ENCODE peak calls at places on chromosome 14, in eight cellular contexts. One of them, this sample, is unnamed.

GRCh38 chr14:94313991-94314655 is 9.0 kb downstream of the SERPINA6 start:
- DNase-seq in T follicular helper cell: no peak
- DNase-seq in AG09319: no peak
- DNase-seq in A549: no peak
- DNase-seq in activated T-cell treated with anti-CD3 and anti-CD28 coated beads, Interleukin-2, amount 50 U/mL, for 72 hours: no peak
- DNase-seq in endothelial cell: no peak
- DNase-seq in thoracic aorta: no peak
- DNase-seq in naive thymus-derived CD8-positive, alpha-beta T cell: no peak
- DNase-seq in this sample: no peak

GRCh38 chr14:44418856-44419255 is 88.2 kb downstream of the FSCB start:
- DNase-seq in activated T-cell treated with anti-CD3 and anti-CD28 coated beads, Interleukin-2, amount 50 U/mL, for 72 hours: no peak
- DNase-seq in endothelial cell: no peak
- DNase-seq in thoracic aorta: no peak
- DNase-seq in T follicular helper cell: no peak
- DNase-seq in A549: no peak
- DNase-seq in AG09319: no peak
- DNase-seq in naive thymus-derived CD8-positive, alpha-beta T cell: no peak
- DNase-seq in this sample: no peak

GRCh38 chr14:51846631-51847488 is 13.6 kb upstream of the GNG2 start:
- DNase-seq in AG09319: no peak
- DNase-seq in activated T-cell treated with anti-CD3 and anti-CD28 coated beads, Interleukin-2, amount 50 U/mL, for 72 hours: peak
- DNase-seq in T follicular helper cell: peak
- DNase-seq in thoracic aorta: no peak
- DNase-seq in naive thymus-derived CD8-positive, alpha-beta T cell: peak
- DNase-seq in A549: no peak
- DNase-seq in endothelial cell: peak
- DNase-seq in this sample: peak

GRCh38 chr14:79613625-79614024 is 597.7 kb downstream of the DIO2 start:
- DNase-seq in A549: no peak
- DNase-seq in activated T-cell treated with anti-CD3 and anti-CD28 coated beads, Interleukin-2, amount 50 U/mL, for 72 hours: no peak
- DNase-seq in T follicular helper cell: no peak
- DNase-seq in endothelial cell: no peak
- DNase-seq in naive thymus-derived CD8-positive, alpha-beta T cell: no peak
- DNase-seq in AG09319: no peak
- DNase-seq in thoracic aorta: no peak
- DNase-seq in this sample: no peak

GRCh38 chr14:77557391-77557790 is 58.8 kb upstream of the ISM2 start:
- DNase-seq in endothelial cell: no peak
- DNase-seq in activated T-cell treated with anti-CD3 and anti-CD28 coated beads, Interleukin-2, amount 50 U/mL, for 72 hours: no peak
- DNase-seq in thoracic aorta: no peak
- DNase-seq in A549: no peak
- DNase-seq in AG09319: no peak
- DNase-seq in naive thymus-derived CD8-positive, alpha-beta T cell: no peak
- DNase-seq in T follicular helper cell: no peak
- DNase-seq in this sample: no peak

GRCh38 chr14:55339770-55340169 is 68.5 kb downstream of the FBXO34 start:
- DNase-seq in A549: no peak
- DNase-seq in naive thymus-derived CD8-positive, alpha-beta T cell: no peak
- DNase-seq in T follicular helper cell: no peak
- DNase-seq in AG09319: no peak
- DNase-seq in endothelial cell: no peak
- DNase-seq in activated T-cell treated with anti-CD3 and anti-CD28 coated beads, Interleukin-2, amount 50 U/mL, for 72 hours: peak
- DNase-seq in thoracic aorta: no peak
- DNase-seq in this sample: no peak

GRCh38 chr14:91154851-91155625 is 41.2 kb downstream of the DGLUCY start:
- DNase-seq in T follicular helper cell: no peak
- DNase-seq in naive thymus-derived CD8-positive, alpha-beta T cell: peak
- DNase-seq in A549: no peak
- DNase-seq in endothelial cell: no peak
- DNase-seq in AG09319: no peak
- DNase-seq in thoracic aorta: no peak
- DNase-seq in activated T-cell treated with anti-CD3 and anti-CD28 coated beads, Interleukin-2, amount 50 U/mL, for 72 hours: no peak
- DNase-seq in this sample: no peak

GRCh38 chr14:75986439-75986765 is 839 bp downstream of the IFT43 start:
- DNase-seq in naive thymus-derived CD8-positive, alpha-beta T cell: no peak
- DNase-seq in thoracic aorta: no peak
- DNase-seq in T follicular helper cell: no peak
- DNase-seq in activated T-cell treated with anti-CD3 and anti-CD28 coated beads, Interleukin-2, amount 50 U/mL, for 72 hours: no peak
- DNase-seq in endothelial cell: no peak
- DNase-seq in AG09319: no peak
- DNase-seq in A549: no peak
- DNase-seq in this sample: no peak

GRCh38 chr14:47008732-47009131 is 357.2 kb upstream of the RPL10L start:
- DNase-seq in naive thymus-derived CD8-positive, alpha-beta T cell: no peak
- DNase-seq in endothelial cell: no peak
- DNase-seq in AG09319: no peak
- DNase-seq in A549: no peak
- DNase-seq in thoracic aorta: no peak
- DNase-seq in T follicular helper cell: no peak
- DNase-seq in activated T-cell treated with anti-CD3 and anti-CD28 coated beads, Interleukin-2, amount 50 U/mL, for 72 hours: no peak
- DNase-seq in this sample: no peak

GRCh38 chr14:91078095-91078737 is 17.8 kb upstream of the RPS6KA5 start:
- DNase-seq in A549: no peak
- DNase-seq in endothelial cell: no peak
- DNase-seq in activated T-cell treated with anti-CD3 and anti-CD28 coated beads, Interleukin-2, amount 50 U/mL, for 72 hours: peak
- DNase-seq in naive thymus-derived CD8-positive, alpha-beta T cell: peak
- DNase-seq in T follicular helper cell: peak
- DNase-seq in AG09319: no peak
- DNase-seq in thoracic aorta: no peak
- DNase-seq in this sample: peak

GRCh38 chr14:96072746-96073145 is 33.6 kb downstream of the C14orf132 start:
- DNase-seq in naive thymus-derived CD8-positive, alpha-beta T cell: no peak
- DNase-seq in endothelial cell: no peak
- DNase-seq in AG09319: no peak
- DNase-seq in A549: no peak
- DNase-seq in activated T-cell treated with anti-CD3 and anti-CD28 coated beads, Interleukin-2, amount 50 U/mL, for 72 hours: no peak
- DNase-seq in thoracic aorta: no peak
- DNase-seq in T follicular helper cell: no peak
- DNase-seq in this sample: no peak

GRCh38 chr14:32473476-32473875 is 144.4 kb downstream of the AKAP6 start:
- DNase-seq in naive thymus-derived CD8-positive, alpha-beta T cell: no peak
- DNase-seq in endothelial cell: no peak
- DNase-seq in thoracic aorta: no peak
- DNase-seq in T follicular helper cell: no peak
- DNase-seq in A549: no peak
- DNase-seq in activated T-cell treated with anti-CD3 and anti-CD28 coated beads, Interleukin-2, amount 50 U/mL, for 72 hours: no peak
- DNase-seq in AG09319: peak
- DNase-seq in this sample: no peak

This sample was measured in effector CD4-positive, alpha-beta T cell.